ENCODE peak calls at places on chromosomes 11 and 22, in eight cellular contexts. One of them, this sample, is unnamed.

GRCh38 chr11:117415358-117415896 is 87.8 kb downstream of the CEP164 start:
- DNase-seq in H9: no peak
- DNase-seq in GM23338: no peak
- DNase-seq in esophagus squamous epithelium: no peak
- DNase-seq in body of pancreas: no peak
- DNase-seq in endodermal cell: peak; percentile 28
- DNase-seq in RWPE1: no peak
- DNase-seq in tibial artery: peak; percentile 49
- DNase-seq in this sample: no peak

GRCh38 chr11:64842851-64843841 is 1.3 kb downstream of the CDC42BPG start:
- DNase-seq in H9: no peak
- DNase-seq in GM23338: no peak
- DNase-seq in esophagus squamous epithelium: no peak
- DNase-seq in body of pancreas: peak; percentile 89
- DNase-seq in endodermal cell: peak; percentile 89
- DNase-seq in RWPE1: peak; percentile 94
- DNase-seq in tibial artery: no peak
- DNase-seq in this sample: no peak

GRCh38 chr22:21856868-21857267 is 10.6 kb downstream of the MAPK1 start:
- DNase-seq in H9: no peak
- DNase-seq in GM23338: no peak
- DNase-seq in esophagus squamous epithelium: no peak
- DNase-seq in body of pancreas: peak; percentile 12
- DNase-seq in endodermal cell: no peak
- DNase-seq in RWPE1: no peak
- DNase-seq in tibial artery: no peak
- DNase-seq in this sample: no peak

GRCh38 chr22:30617819-30618218 is 10.8 kb downstream of the TCN2 start:
- DNase-seq in H9: no peak
- DNase-seq in GM23338: no peak
- DNase-seq in esophagus squamous epithelium: no peak
- DNase-seq in body of pancreas: no peak
- DNase-seq in endodermal cell: no peak
- DNase-seq in RWPE1: no peak
- DNase-seq in tibial artery: no peak
- DNase-seq in this sample: no peak

GRCh38 chr11:49151211-49151610 is 57.2 kb downstream of the FOLH1 start:
- DNase-seq in H9: no peak
- DNase-seq in GM23338: no peak
- DNase-seq in esophagus squamous epithelium: no peak
- DNase-seq in body of pancreas: no peak
- DNase-seq in endodermal cell: no peak
- DNase-seq in RWPE1: no peak
- DNase-seq in tibial artery: no peak
- DNase-seq in this sample: no peak

GRCh38 chr22:28222976-28223375 is 303.9 kb upstream of the PITPNB start:
- DNase-seq in H9: no peak
- DNase-seq in GM23338: no peak
- DNase-seq in esophagus squamous epithelium: no peak
- DNase-seq in body of pancreas: no peak
- DNase-seq in endodermal cell: no peak
- DNase-seq in RWPE1: no peak
- DNase-seq in tibial artery: no peak
- DNase-seq in this sample: no peak

GRCh38 chr22:24333301-24333700 is 62.7 kb downstream of the SPECC1L start:
- DNase-seq in H9: no peak
- DNase-seq in GM23338: no peak
- DNase-seq in esophagus squamous epithelium: no peak
- DNase-seq in body of pancreas: no peak
- DNase-seq in endodermal cell: no peak
- DNase-seq in RWPE1: peak; percentile 2
- DNase-seq in tibial artery: no peak
- DNase-seq in this sample: no peak

GRCh38 chr11:134405841-134406240 is 6.2 kb downstream of the B3GAT1 start:
- DNase-seq in H9: no peak
- DNase-seq in GM23338: no peak
- DNase-seq in esophagus squamous epithelium: no peak
- DNase-seq in body of pancreas: no peak
- DNase-seq in endodermal cell: no peak
- DNase-seq in RWPE1: no peak
- DNase-seq in tibial artery: no peak
- DNase-seq in this sample: no peak

GRCh38 chr22:50728523-50728931 is 9.5 kb upstream of the ACR start:
- DNase-seq in H9: no peak
- DNase-seq in GM23338: no peak
- DNase-seq in esophagus squamous epithelium: no peak
- DNase-seq in body of pancreas: no peak
- DNase-seq in endodermal cell: no peak
- DNase-seq in RWPE1: no peak
- DNase-seq in tibial artery: no peak
- DNase-seq in this sample: no peak

GRCh38 chr22:49607821-49608220 is 219.9 kb downstream of the BRD1 start:
- DNase-seq in H9: no peak
- DNase-seq in GM23338: no peak
- DNase-seq in esophagus squamous epithelium: no peak
- DNase-seq in body of pancreas: no peak
- DNase-seq in endodermal cell: no peak
- DNase-seq in RWPE1: no peak
- DNase-seq in tibial artery: peak; percentile 46
- DNase-seq in this sample: no peak

GRCh38 chr22:50700387-50701075 is 27.9 kb downstream of the SHANK3 start:
- DNase-seq in H9: no peak
- DNase-seq in GM23338: no peak
- DNase-seq in esophagus squamous epithelium: no peak
- DNase-seq in body of pancreas: peak; percentile 4
- DNase-seq in endodermal cell: peak; percentile 34
- DNase-seq in RWPE1: no peak
- DNase-seq in tibial artery: no peak
- DNase-seq in this sample: no peak

GRCh38 chr11:3201112-3201581 is 17.5 kb downstream of the MRGPRG start:
- DNase-seq in H9: no peak
- DNase-seq in GM23338: no peak
- DNase-seq in esophagus squamous epithelium: no peak
- DNase-seq in body of pancreas: peak; percentile 0
- DNase-seq in endodermal cell: peak; percentile 41
- DNase-seq in RWPE1: no peak
- DNase-seq in tibial artery: peak; percentile 58
- DNase-seq in this sample: no peak

GRCh38 chr11:86940122-86940777 is 14.9 kb downstream of the FZD4 start:
- DNase-seq in H9: no peak
- DNase-seq in GM23338: peak; percentile 40
- DNase-seq in esophagus squamous epithelium: no peak
- DNase-seq in body of pancreas: peak; percentile 73
- DNase-seq in endodermal cell: peak; percentile 63
- DNase-seq in RWPE1: no peak
- DNase-seq in tibial artery: peak; percentile 80
- DNase-seq in this sample: no peak
- TF ChIP-seq CTCF in H9: no peak
- TF ChIP-seq CTCF in GM23338: no peak
- TF ChIP-seq CTCF in esophagus squamous epithelium: no peak
- TF ChIP-seq CTCF in body of pancreas: no peak
- TF ChIP-seq CTCF in endodermal cell: peak; percentile 30
- TF ChIP-seq CTCF in RWPE1: no peak
- TF ChIP-seq CTCF in tibial artery: no peak
- TF ChIP-seq CTCF in this sample: peak; percentile 18

DNA sequence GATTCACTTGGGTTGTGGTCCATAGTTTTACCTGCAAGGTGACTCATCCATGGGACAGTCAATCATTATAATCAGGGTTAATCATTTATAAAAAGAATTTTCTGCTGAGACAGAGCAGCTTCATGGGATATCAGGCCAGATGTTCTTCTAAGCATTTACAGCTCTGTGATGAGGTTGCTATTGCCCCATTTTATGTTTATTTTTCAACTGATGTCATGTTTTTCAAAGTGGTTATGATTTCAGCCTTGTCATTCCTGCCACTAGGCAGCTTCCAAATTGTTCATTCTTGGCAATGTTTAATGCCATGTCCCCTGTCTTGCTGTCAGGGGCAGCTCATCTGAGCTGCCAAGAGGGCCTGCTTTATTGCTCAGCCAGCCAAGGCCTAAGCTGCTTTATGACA is 35.9 kb upstream of the ZBED5 start:
- DNase-seq in H9: no peak
- DNase-seq in GM23338: no peak
- DNase-seq in esophagus squamous epithelium: no peak
- DNase-seq in body of pancreas: no peak
- DNase-seq in endodermal cell: no peak
- DNase-seq in RWPE1: no peak
- DNase-seq in tibial artery: no peak
- DNase-seq in this sample: no peak
- TF ChIP-seq CTCF in H9: no peak
- TF ChIP-seq CTCF in GM23338: no peak
- TF ChIP-seq CTCF in esophagus squamous epithelium: peak; percentile 39
- TF ChIP-seq CTCF in body of pancreas: no peak
- TF ChIP-seq CTCF in endodermal cell: no peak
- TF ChIP-seq CTCF in RWPE1: no peak
- TF ChIP-seq CTCF in tibial artery: peak; percentile 45
- TF ChIP-seq CTCF in this sample: peak; percentile 42

DNA sequence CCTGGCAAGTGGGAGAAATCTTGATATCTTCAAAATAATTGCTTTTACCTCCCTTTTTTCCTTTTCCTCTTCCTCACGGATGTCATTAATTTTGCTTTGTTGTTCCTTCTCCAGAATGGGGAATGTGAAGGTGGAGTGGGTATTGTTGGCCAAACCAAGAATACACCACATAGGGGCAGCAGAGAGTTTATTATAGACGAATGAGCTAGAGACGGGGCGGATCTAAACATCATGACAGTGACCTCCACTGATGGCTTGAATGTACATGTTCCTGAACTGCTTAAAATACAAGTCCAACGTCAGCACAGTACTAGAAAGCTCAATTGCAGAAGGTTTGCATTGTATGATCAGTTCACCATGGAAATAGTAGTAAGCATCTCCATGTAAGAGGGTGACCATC is 122.3 kb upstream of the SNX19 start:
- DNase-seq in H9: no peak
- DNase-seq in GM23338: peak; percentile 85
- DNase-seq in esophagus squamous epithelium: no peak
- DNase-seq in body of pancreas: no peak
- DNase-seq in endodermal cell: peak; percentile 67
- DNase-seq in RWPE1: no peak
- DNase-seq in tibial artery: no peak
- DNase-seq in this sample: no peak
- TF ChIP-seq CTCF in H9: peak; percentile 68
- TF ChIP-seq CTCF in GM23338: peak; percentile 76
- TF ChIP-seq CTCF in esophagus squamous epithelium: peak; percentile 60
- TF ChIP-seq CTCF in body of pancreas: no peak
- TF ChIP-seq CTCF in endodermal cell: peak; percentile 75
- TF ChIP-seq CTCF in RWPE1: no peak
- TF ChIP-seq CTCF in tibial artery: no peak
- TF ChIP-seq CTCF in this sample: peak; percentile 30

GRCh38 chr11:108131993-108132392 is 10.6 kb downstream of the ACAT1 start:
- DNase-seq in H9: no peak
- DNase-seq in GM23338: no peak
- DNase-seq in esophagus squamous epithelium: no peak
- DNase-seq in body of pancreas: no peak
- DNase-seq in endodermal cell: no peak
- DNase-seq in RWPE1: no peak
- DNase-seq in tibial artery: no peak
- DNase-seq in this sample: no peak

GRCh38 chr11:108137212-108137611 is 15.8 kb downstream of the ACAT1 start:
- DNase-seq in H9: no peak
- DNase-seq in GM23338: no peak
- DNase-seq in esophagus squamous epithelium: no peak
- DNase-seq in body of pancreas: no peak
- DNase-seq in endodermal cell: no peak
- DNase-seq in RWPE1: no peak
- DNase-seq in tibial artery: no peak
- DNase-seq in this sample: no peak

DNA sequence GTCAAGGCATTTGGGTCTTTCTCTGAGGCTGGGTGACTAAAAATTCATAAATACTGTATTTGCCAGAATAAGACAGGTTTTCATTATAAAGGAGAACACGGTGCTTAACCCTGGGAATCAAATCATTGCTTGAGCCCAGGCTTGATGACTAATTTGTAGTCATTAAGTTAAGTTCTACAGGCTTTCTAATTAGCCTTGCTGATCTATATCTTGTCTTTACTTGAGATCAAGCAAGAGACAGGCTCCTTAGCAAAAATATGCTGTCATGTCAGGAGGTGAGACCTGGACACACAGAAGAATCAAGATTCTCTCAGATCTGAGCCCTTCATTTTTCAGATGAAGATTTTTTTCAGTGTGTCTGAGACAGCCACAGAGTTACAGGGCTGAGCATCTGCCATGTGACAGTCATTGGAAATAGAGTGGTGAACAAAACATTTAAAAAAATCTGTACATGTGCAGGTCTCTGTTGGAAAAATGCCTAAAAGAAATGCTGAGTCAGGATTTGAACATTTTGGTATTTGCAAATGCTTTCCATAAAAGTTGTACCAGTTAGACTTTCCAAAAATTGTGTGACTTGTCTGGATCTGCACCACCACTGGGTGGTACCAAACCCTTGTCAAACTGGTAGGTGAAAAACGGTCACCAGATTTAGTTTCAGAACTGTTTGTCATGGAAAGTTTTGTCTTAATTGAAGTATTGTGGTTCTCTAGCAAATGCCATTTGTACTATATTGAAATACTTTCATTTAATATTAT is 14.7 kb downstream of the ACAT1 start:
- DNase-seq in H9: no peak
- DNase-seq in GM23338: no peak
- DNase-seq in esophagus squamous epithelium: no peak
- DNase-seq in body of pancreas: no peak
- DNase-seq in endodermal cell: no peak
- DNase-seq in RWPE1: no peak
- DNase-seq in tibial artery: no peak
- DNase-seq in this sample: no peak
- TF ChIP-seq CTCF in H9: peak; percentile 41
- TF ChIP-seq CTCF in GM23338: peak; percentile 47
- TF ChIP-seq CTCF in esophagus squamous epithelium: peak; percentile 61
- TF ChIP-seq CTCF in body of pancreas: no peak
- TF ChIP-seq CTCF in endodermal cell: peak; percentile 57
- TF ChIP-seq CTCF in RWPE1: peak; percentile 23
- TF ChIP-seq CTCF in tibial artery: no peak
- TF ChIP-seq CTCF in this sample: peak; percentile 32

GRCh38 chr22:19766506-19767426 is 6.2 kb downstream of the TBX1 start:
- DNase-seq in H9: peak; percentile 68
- DNase-seq in GM23338: peak; percentile 86
- DNase-seq in esophagus squamous epithelium: no peak
- DNase-seq in body of pancreas: peak; percentile 67
- DNase-seq in endodermal cell: peak; percentile 80
- DNase-seq in RWPE1: peak; percentile 20
- DNase-seq in tibial artery: no peak
- DNase-seq in this sample: no peak
- TF ChIP-seq CTCF in H9: peak; percentile 73
- TF ChIP-seq CTCF in GM23338: peak; percentile 51
- TF ChIP-seq CTCF in esophagus squamous epithelium: peak; percentile 36
- TF ChIP-seq CTCF in body of pancreas: no peak
- TF ChIP-seq CTCF in endodermal cell: peak; percentile 73
- TF ChIP-seq CTCF in RWPE1: no peak
- TF ChIP-seq CTCF in tibial artery: no peak
- TF ChIP-seq CTCF in this sample: no peak

GRCh38 chr22:19238900-19239299 is 52.6 kb downstream of the CLTCL1 start:
- DNase-seq in H9: no peak
- DNase-seq in GM23338: no peak
- DNase-seq in esophagus squamous epithelium: no peak
- DNase-seq in body of pancreas: no peak
- DNase-seq in endodermal cell: no peak
- DNase-seq in RWPE1: no peak
- DNase-seq in tibial artery: no peak
- DNase-seq in this sample: no peak
- TF ChIP-seq CTCF in H9: no peak
- TF ChIP-seq CTCF in GM23338: no peak
- TF ChIP-seq CTCF in esophagus squamous epithelium: no peak
- TF ChIP-seq CTCF in body of pancreas: no peak
- TF ChIP-seq CTCF in endodermal cell: no peak
- TF ChIP-seq CTCF in RWPE1: no peak
- TF ChIP-seq CTCF in tibial artery: no peak
- TF ChIP-seq CTCF in this sample: no peak

GRCh38 chr11:80155412-80156017 is 714.7 kb upstream of the TENM4 start:
- DNase-seq in H9: no peak
- DNase-seq in GM23338: peak; percentile 80
- DNase-seq in esophagus squamous epithelium: no peak
- DNase-seq in body of pancreas: no peak
- DNase-seq in endodermal cell: peak; percentile 50
- DNase-seq in RWPE1: peak; percentile 17
- DNase-seq in tibial artery: no peak
- DNase-seq in this sample: no peak
- TF ChIP-seq CTCF in H9: peak; percentile 69
- TF ChIP-seq CTCF in GM23338: peak; percentile 71
- TF ChIP-seq CTCF in esophagus squamous epithelium: peak; percentile 60
- TF ChIP-seq CTCF in body of pancreas: peak; percentile 17
- TF ChIP-seq CTCF in endodermal cell: peak; percentile 80
- TF ChIP-seq CTCF in RWPE1: peak; percentile 48
- TF ChIP-seq CTCF in tibial artery: no peak
- TF ChIP-seq CTCF in this sample: peak; percentile 62

This sample was measured in osteocyte.